ENCODE peak calls at places on chromosomes 12 and 14, in eight cellular contexts. T is IMR-90, P is gastrocnemius medialis, E is thyroid gland, V is A549, J is lower leg skin, R is Peyer's patch, S is heart left ventricle. U is an unnamed sample.

GRCh38 chr14:61355892-61356325 is 34.5 kb downstream of the PRKCH start:
- DNase-seq in T (peak), P (peak), E (peak), V (peak), J (peak), R (no peak), S (peak), U (no peak)

GRCh38 chr12:96425321-96425720 is 25.1 kb upstream of the CDK17 start:
- DNase-seq in T (peak), P (no peak), E (no peak), V (no peak), J (no peak), R (no peak), S (no peak), U (no peak)

GRCh38 chr12:128818065-128819022 is 5.4 kb downstream of the SLC15A4 start:
- DNase-seq in T (peak), P (no peak), E (no peak), V (no peak), J (no peak), R (no peak), S (no peak), U (no peak)

GRCh38 chr12:4771172-4771959 is 51.2 kb downstream of the GALNT8 start:
- DNase-seq in T (no peak), P (no peak), E (no peak), V (no peak), J (no peak), R (no peak), S (no peak), U (no peak)

GRCh38 chr12:62259311-62259992 is 752 bp upstream of the USP15 start:
- DNase-seq in T (no peak), P (no peak), E (no peak), V (peak), J (no peak), R (no peak), S (no peak), U (no peak)

GRCh38 chr14:38554046-38554445 is 298.2 kb upstream of the CLEC14A start:
- DNase-seq in T (peak), P (no peak), E (no peak), V (no peak), J (no peak), R (no peak), S (no peak), U (no peak)

GRCh38 chr14:21846227-21846885 is 172.7 kb upstream of the OR4E1 start:
- DNase-seq in T (peak), P (no peak), E (peak), V (no peak), J (no peak), R (peak), S (no peak), U (peak)

GRCh38 chr12:41121374-41121773 is 66.7 kb upstream of the PDZRN4 start:
- DNase-seq in T (no peak), P (no peak), E (no peak), V (no peak), J (no peak), R (no peak), S (no peak), U (no peak)

GRCh38 chr14:52012635-52013034 is 23.3 kb downstream of the RTRAF start:
- DNase-seq in T (no peak), P (peak), E (no peak), V (no peak), J (no peak), R (no peak), S (peak), U (no peak)

GRCh38 chr14:90301580-90302181 is 30.1 kb downstream of the NRDE2 start:
- DNase-seq in T (peak), P (no peak), E (no peak), V (peak), J (no peak), R (no peak), S (no peak), U (no peak)

GRCh38 chr12:109753054-109753401 is 39.4 kb downstream of the FAM222A start:
- DNase-seq in T (no peak), P (no peak), E (no peak), V (no peak), J (peak), R (no peak), S (peak), U (no peak)

GRCh38 chr14:53306926-53307325 is 153.8 kb upstream of the DDHD1 start:
- DNase-seq in T (peak), P (no peak), E (no peak), V (no peak), J (no peak), R (no peak), S (no peak), U (peak)

GRCh38 chr14:75934998-75935628 is 46.7 kb downstream of the TGFB3 start:
- DNase-seq in T (no peak), P (no peak), E (no peak), V (no peak), J (no peak), R (no peak), S (no peak), U (no peak)

GRCh38 chr12:24767016-24767415 is 181.9 kb downstream of the BCAT1 start:
- DNase-seq in T (no peak), P (no peak), E (no peak), V (no peak), J (no peak), R (no peak), S (no peak), U (no peak)

GRCh38 chr14:104753528-104754212 is 723 bp downstream of the SIVA1 start:
- DNase-seq in T (no peak), P (no peak), E (peak), V (no peak), J (no peak), R (no peak), S (no peak), U (no peak)

GRCh38 chr14:104751539-104752337 is 1.2 kb upstream of the SIVA1 start:
- DNase-seq in T (no peak), P (no peak), E (no peak), V (no peak), J (no peak), R (no peak), S (peak), U (no peak)

GRCh38 chr14:104752735-104753527 is at the start of gene SIVA1:
- DNase-seq in T (peak), P (peak), E (peak), V (peak), J (peak), R (peak), S (peak), U (peak)

GRCh38 chr14:104750658-104751057 is 2.3 kb upstream of the SIVA1 start:
- DNase-seq in T (no peak), P (no peak), E (no peak), V (no peak), J (no peak), R (no peak), S (peak), U (peak)

GRCh38 chr14:104752338-104752734 is 611 bp upstream of the SIVA1 start:
- DNase-seq in T (no peak), P (no peak), E (no peak), V (peak), J (no peak), R (no peak), S (no peak), U (no peak)
- TF ChIP-seq POLR2A in T (no peak), P (peak), E (no peak), V (no peak), J (no peak), R (peak), S (peak), U (no peak)

GRCh38 chr14:24368562-24369252 is 723 bp downstream of the NFATC4 start:
- DNase-seq in T (peak), P (no peak), E (peak), V (no peak), J (peak), R (peak), S (peak), U (peak)

GRCh38 chr14:24366664-24367505 is 1.1 kb upstream of the NFATC4 start:
- DNase-seq in T (peak), P (peak), E (peak), V (peak), J (peak), R (peak), S (peak), U (peak)

GRCh38 chr14:24369463-24369862 is 1.5 kb downstream of the NFATC4 start:
- DNase-seq in T (no peak), P (no peak), E (no peak), V (no peak), J (no peak), R (no peak), S (no peak), U (no peak)

GRCh38 chr14:24367506-24368214 is at the start of gene NFATC4:
- DNase-seq in T (peak), P (peak), E (peak), V (no peak), J (peak), R (peak), S (peak), U (peak)

DNA sequence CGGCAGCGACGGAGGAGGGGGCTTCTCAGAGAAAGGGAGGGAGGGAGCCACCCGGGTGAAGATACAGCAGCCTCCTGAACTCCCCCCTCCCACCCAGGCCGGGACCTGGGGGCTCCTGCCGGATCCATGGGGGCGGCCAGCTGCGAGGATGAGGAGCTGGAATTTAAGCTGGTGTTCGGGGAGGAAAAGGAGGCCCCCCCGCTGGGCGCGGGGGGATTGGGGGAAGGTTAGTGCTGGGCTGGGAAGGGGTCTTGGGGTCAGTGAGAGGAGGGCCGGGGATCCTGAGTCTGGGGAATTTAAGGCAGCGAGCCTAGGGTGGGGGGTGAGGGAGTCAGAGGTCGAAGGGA is 204 bp downstream of the NFATC4 start:
- DNase-seq in T (no peak), P (no peak), E (no peak), V (no peak), J (no peak), R (peak), S (peak), U (no peak)
- TF ChIP-seq POLR2A in T (peak), P (no peak), E (no peak), V (no peak), J (no peak), R (no peak), S (no peak), U (no peak)

GRCh38 chr12:30166416-30166815 is 382.7 kb upstream of the TMTC1 start:
- DNase-seq in T (no peak), P (no peak), E (no peak), V (no peak), J (no peak), R (no peak), S (no peak), U (no peak)
- TF ChIP-seq POLR2A in T (no peak), P (no peak), E (no peak), V (no peak), J (no peak), R (no peak), S (no peak), U (no peak)

DNA sequence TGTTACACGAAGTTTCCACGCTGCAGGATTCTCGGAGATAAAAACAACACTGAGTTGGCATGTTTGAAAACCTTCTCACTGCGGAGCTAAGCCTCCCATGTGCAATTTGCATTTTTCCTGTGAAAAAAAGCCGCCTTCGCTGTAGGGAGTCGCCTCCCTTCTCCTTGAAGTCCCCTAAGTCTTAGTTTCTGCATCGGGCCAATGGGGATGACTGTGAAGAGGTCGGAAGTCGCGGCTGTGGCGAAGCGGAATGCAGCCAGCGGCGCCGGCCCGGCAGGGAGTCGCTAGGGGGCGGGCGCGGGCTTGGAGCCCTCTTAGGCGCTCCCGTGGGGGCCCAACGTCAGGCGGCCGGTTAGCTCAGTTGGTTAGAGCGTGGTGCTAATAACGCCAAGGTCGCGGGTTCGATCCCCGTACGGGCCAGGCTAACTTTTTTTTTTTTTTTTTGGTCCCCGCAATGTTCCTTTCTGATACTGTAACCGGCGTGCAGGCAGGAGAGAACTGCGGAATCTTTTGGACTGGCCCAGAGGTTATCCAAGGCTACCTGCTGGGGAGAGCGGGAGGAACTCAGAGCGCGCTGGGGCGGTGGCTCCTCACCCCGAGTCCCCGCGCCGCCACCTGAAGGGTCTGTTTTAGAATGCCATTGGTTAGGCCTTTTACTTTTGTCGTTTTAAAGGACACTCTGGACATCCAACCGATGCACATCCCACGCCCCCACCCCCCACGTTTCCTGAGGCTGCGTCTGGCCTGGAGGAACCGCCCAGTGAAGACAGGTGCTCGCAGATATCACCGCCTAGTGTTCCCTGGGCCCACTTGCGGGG is 2.6 kb upstream of the ZNF839 start:
- DNase-seq in T (peak), P (peak), E (peak), V (peak), J (peak), R (peak), S (peak), U (peak)
- TF ChIP-seq POLR2A in T (no peak), P (no peak), E (no peak), V (no peak), J (no peak), R (no peak), S (peak), U (no peak)

DNA sequence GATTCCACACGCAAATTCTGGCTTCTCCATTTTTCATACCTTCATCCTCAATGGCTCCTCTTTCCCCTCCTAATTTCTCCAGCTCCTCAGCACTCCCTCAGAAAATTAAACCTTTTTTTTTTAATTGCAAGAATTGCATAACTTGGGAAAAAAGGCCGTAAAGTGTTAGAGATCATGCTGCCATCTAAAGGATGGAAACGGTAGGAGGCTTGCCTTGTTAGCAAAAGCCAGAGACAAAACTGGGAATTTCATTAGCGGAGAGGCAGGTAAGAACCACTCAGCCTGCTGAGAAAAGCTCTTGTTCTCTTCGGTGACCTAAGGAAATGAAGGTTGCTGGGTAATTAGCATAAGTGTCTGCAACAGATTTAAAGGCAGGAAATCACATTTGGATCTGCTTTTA is 204.3 kb downstream of the AEBP2 start:
- DNase-seq in T (peak), P (no peak), E (peak), V (peak), J (no peak), R (no peak), S (no peak), U (peak)
- TF ChIP-seq POLR2A in T (no peak), P (no peak), E (no peak), V (no peak), J (no peak), R (no peak), S (no peak), U (no peak)